ENCODE peak calls at places on chromosomes 2 and 18, in seven cellular contexts. One of them, this sample, is unnamed.

GRCh38 chr2:238202326-238203103 is 980 bp downstream of the ILKAP start:
- DNase-seq in lower lobe of right lung: no peak
- DNase-seq in choroid plexus epithelial cell: peak; percentile 45
- DNase-seq in MM.1S: peak; percentile 39
- DNase-seq in lower leg skin: no peak
- DNase-seq in fibroblast of lung: peak; percentile 36
- DNase-seq in transverse colon: no peak
- DNase-seq in this sample: no peak

GRCh38 chr2:239942090-239942489 is 83.1 kb downstream of the NDUFA10 start:
- DNase-seq in lower lobe of right lung: peak; percentile 24
- DNase-seq in choroid plexus epithelial cell: no peak
- DNase-seq in MM.1S: no peak
- DNase-seq in lower leg skin: no peak
- DNase-seq in fibroblast of lung: no peak
- DNase-seq in transverse colon: no peak
- DNase-seq in this sample: no peak

GRCh38 chr2:44184106-44184505 is 15.4 kb downstream of the PPM1B start:
- DNase-seq in lower lobe of right lung: no peak
- DNase-seq in choroid plexus epithelial cell: no peak
- DNase-seq in MM.1S: no peak
- DNase-seq in lower leg skin: no peak
- DNase-seq in fibroblast of lung: no peak
- DNase-seq in transverse colon: no peak
- DNase-seq in this sample: no peak

GRCh38 chr2:134979203-134979602 is 60.6 kb downstream of the CCNT2 start:
- DNase-seq in lower lobe of right lung: no peak
- DNase-seq in choroid plexus epithelial cell: no peak
- DNase-seq in MM.1S: no peak
- DNase-seq in lower leg skin: no peak
- DNase-seq in fibroblast of lung: no peak
- DNase-seq in transverse colon: no peak
- DNase-seq in this sample: no peak

GRCh38 chr2:88097891-88098557 is 29.8 kb downstream of the FABP1 start:
- DNase-seq in lower lobe of right lung: no peak
- DNase-seq in choroid plexus epithelial cell: no peak
- DNase-seq in MM.1S: no peak
- DNase-seq in lower leg skin: no peak
- DNase-seq in fibroblast of lung: no peak
- DNase-seq in transverse colon: no peak
- DNase-seq in this sample: no peak

GRCh38 chr2:142714600-142714999 is 162.9 kb upstream of the KYNU start:
- DNase-seq in lower lobe of right lung: no peak
- DNase-seq in choroid plexus epithelial cell: no peak
- DNase-seq in MM.1S: no peak
- DNase-seq in lower leg skin: no peak
- DNase-seq in fibroblast of lung: no peak
- DNase-seq in transverse colon: no peak
- DNase-seq in this sample: no peak

GRCh38 chr2:11073251-11073650 is 82.0 kb upstream of the SLC66A3 start:
- DNase-seq in lower lobe of right lung: no peak
- DNase-seq in choroid plexus epithelial cell: peak; percentile 67
- DNase-seq in MM.1S: no peak
- DNase-seq in lower leg skin: peak; percentile 8
- DNase-seq in fibroblast of lung: peak; percentile 52
- DNase-seq in transverse colon: peak; percentile 52
- DNase-seq in this sample: peak; percentile 34

GRCh38 chr2:169659314-169659713 is 34.9 kb downstream of the CFAP210 start:
- DNase-seq in lower lobe of right lung: no peak
- DNase-seq in choroid plexus epithelial cell: no peak
- DNase-seq in MM.1S: no peak
- DNase-seq in lower leg skin: no peak
- DNase-seq in fibroblast of lung: no peak
- DNase-seq in transverse colon: no peak
- DNase-seq in this sample: no peak

GRCh38 chr2:230924092-230924469 is 961 bp downstream of the GPR55 start:
- DNase-seq in lower lobe of right lung: peak; percentile 35
- DNase-seq in choroid plexus epithelial cell: no peak
- DNase-seq in MM.1S: no peak
- DNase-seq in lower leg skin: no peak
- DNase-seq in fibroblast of lung: no peak
- DNase-seq in transverse colon: peak; percentile 3
- DNase-seq in this sample: peak; percentile 27

GRCh38 chr2:189465478-189465877 is 24.2 kb downstream of the WDR75 start:
- DNase-seq in lower lobe of right lung: no peak
- DNase-seq in choroid plexus epithelial cell: no peak
- DNase-seq in MM.1S: no peak
- DNase-seq in lower leg skin: no peak
- DNase-seq in fibroblast of lung: no peak
- DNase-seq in transverse colon: no peak
- DNase-seq in this sample: no peak

GRCh38 chr2:27638023-27638637 is 9.3 kb downstream of the GPN1 start:
- DNase-seq in lower lobe of right lung: no peak
- DNase-seq in choroid plexus epithelial cell: peak; percentile 63
- DNase-seq in MM.1S: no peak
- DNase-seq in lower leg skin: no peak
- DNase-seq in fibroblast of lung: peak; percentile 33
- DNase-seq in transverse colon: no peak
- DNase-seq in this sample: no peak

GRCh38 chr18:59902180-59902992 is 2.6 kb downstream of the PMAIP1 start:
- DNase-seq in lower lobe of right lung: no peak
- DNase-seq in choroid plexus epithelial cell: peak; percentile 91
- DNase-seq in MM.1S: no peak
- DNase-seq in lower leg skin: no peak
- DNase-seq in fibroblast of lung: peak; percentile 88
- DNase-seq in transverse colon: no peak
- DNase-seq in this sample: no peak

GRCh38 chr2:115161531-115162453 is 719.4 kb downstream of the DPP10 start:
- DNase-seq in lower lobe of right lung: no peak
- DNase-seq in choroid plexus epithelial cell: no peak
- DNase-seq in MM.1S: no peak
- DNase-seq in lower leg skin: no peak
- DNase-seq in fibroblast of lung: no peak
- DNase-seq in transverse colon: peak; percentile 70
- DNase-seq in this sample: no peak

GRCh38 chr2:11680901-11681721 is 11.1 kb upstream of the NTSR2 start:
- DNase-seq in lower lobe of right lung: no peak
- DNase-seq in choroid plexus epithelial cell: no peak
- DNase-seq in MM.1S: no peak
- DNase-seq in lower leg skin: no peak
- DNase-seq in fibroblast of lung: no peak
- DNase-seq in transverse colon: no peak
- DNase-seq in this sample: no peak

DNA sequence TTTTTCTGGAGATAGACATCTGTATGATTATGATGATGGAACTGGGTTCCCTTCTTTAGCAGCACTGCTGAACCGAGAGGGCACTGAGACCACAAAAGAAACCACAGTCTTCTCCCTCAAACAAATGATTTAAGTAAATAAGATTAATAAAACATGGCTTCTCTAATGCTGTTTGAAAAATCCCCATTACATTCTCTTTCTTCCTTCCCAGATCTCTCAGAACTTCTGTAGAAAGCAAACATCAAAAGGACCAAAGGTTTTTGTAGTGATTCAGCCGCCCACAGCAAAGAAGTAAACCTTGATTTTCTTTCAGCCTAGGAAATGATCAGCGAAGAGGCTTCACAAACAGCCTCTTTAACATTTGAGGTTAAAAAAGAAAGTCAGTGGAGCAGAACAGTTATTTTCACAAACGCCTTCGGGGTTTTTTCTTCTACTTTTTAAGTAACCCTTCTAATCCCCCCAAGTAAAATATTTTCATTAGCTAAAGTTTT is 89.4 kb downstream of the UPP2 start:
- DNase-seq in lower lobe of right lung: no peak
- DNase-seq in choroid plexus epithelial cell: peak; percentile 42
- DNase-seq in MM.1S: peak; percentile 72
- DNase-seq in lower leg skin: no peak
- DNase-seq in fibroblast of lung: no peak
- DNase-seq in transverse colon: no peak
- DNase-seq in this sample: no peak
- H3K4me3 ChIP-seq in lower lobe of right lung: peak overlapping the region; percentile 12
- H3K4me3 ChIP-seq in choroid plexus epithelial cell: peak overlapping the region; percentile 0
- H3K4me3 ChIP-seq in MM.1S: peak overlapping the region; percentile 29
- H3K4me3 ChIP-seq in lower leg skin: no peak overlapping the region
- H3K4me3 ChIP-seq in fibroblast of lung: peak overlapping the region; percentile 38
- H3K4me3 ChIP-seq in transverse colon: no peak overlapping the region
- H3K4me3 ChIP-seq in this sample: peak overlapping the region; percentile 19

GRCh38 chr2:16442971-16443370 is 222.7 kb downstream of the CYRIA start:
- DNase-seq in lower lobe of right lung: no peak
- DNase-seq in choroid plexus epithelial cell: no peak
- DNase-seq in MM.1S: no peak
- DNase-seq in lower leg skin: no peak
- DNase-seq in fibroblast of lung: no peak
- DNase-seq in transverse colon: no peak
- DNase-seq in this sample: no peak
- H3K4me3 ChIP-seq in lower lobe of right lung: no peak overlapping the region
- H3K4me3 ChIP-seq in choroid plexus epithelial cell: no peak overlapping the region
- H3K4me3 ChIP-seq in MM.1S: no peak overlapping the region
- H3K4me3 ChIP-seq in lower leg skin: no peak overlapping the region
- H3K4me3 ChIP-seq in fibroblast of lung: no peak overlapping the region
- H3K4me3 ChIP-seq in transverse colon: no peak overlapping the region
- H3K4me3 ChIP-seq in this sample: no peak overlapping the region

GRCh38 chr2:29241341-29241740 is 126.1 kb downstream of the CLIP4 start:
- DNase-seq in lower lobe of right lung: no peak
- DNase-seq in choroid plexus epithelial cell: no peak
- DNase-seq in MM.1S: no peak
- DNase-seq in lower leg skin: no peak
- DNase-seq in fibroblast of lung: no peak
- DNase-seq in transverse colon: no peak
- DNase-seq in this sample: no peak
- H3K4me3 ChIP-seq in lower lobe of right lung: no peak overlapping the region
- H3K4me3 ChIP-seq in choroid plexus epithelial cell: no peak overlapping the region
- H3K4me3 ChIP-seq in MM.1S: no peak overlapping the region
- H3K4me3 ChIP-seq in lower leg skin: no peak overlapping the region
- H3K4me3 ChIP-seq in fibroblast of lung: no peak overlapping the region
- H3K4me3 ChIP-seq in transverse colon: no peak overlapping the region
- H3K4me3 ChIP-seq in this sample: no peak overlapping the region

GRCh38 chr18:68841301-68841700 is 43.4 kb downstream of the CCDC102B start:
- DNase-seq in lower lobe of right lung: no peak
- DNase-seq in choroid plexus epithelial cell: peak; percentile 47
- DNase-seq in MM.1S: no peak
- DNase-seq in lower leg skin: no peak
- DNase-seq in fibroblast of lung: peak; percentile 72
- DNase-seq in transverse colon: no peak
- DNase-seq in this sample: no peak

GRCh38 chr18:68840554-68841263 is 42.8 kb downstream of the CCDC102B start:
- DNase-seq in lower lobe of right lung: no peak
- DNase-seq in choroid plexus epithelial cell: peak; percentile 95
- DNase-seq in MM.1S: no peak
- DNase-seq in lower leg skin: peak; percentile 65
- DNase-seq in fibroblast of lung: peak; percentile 96
- DNase-seq in transverse colon: no peak
- DNase-seq in this sample: no peak

GRCh38 chr18:68839701-68840100 is 41.8 kb downstream of the CCDC102B start:
- DNase-seq in lower lobe of right lung: no peak
- DNase-seq in choroid plexus epithelial cell: no peak
- DNase-seq in MM.1S: no peak
- DNase-seq in lower leg skin: no peak
- DNase-seq in fibroblast of lung: no peak
- DNase-seq in transverse colon: no peak
- DNase-seq in this sample: no peak

GRCh38 chr18:68833756-68834155 is 35.9 kb downstream of the CCDC102B start:
- DNase-seq in lower lobe of right lung: no peak
- DNase-seq in choroid plexus epithelial cell: no peak
- DNase-seq in MM.1S: no peak
- DNase-seq in lower leg skin: no peak
- DNase-seq in fibroblast of lung: no peak
- DNase-seq in transverse colon: no peak
- DNase-seq in this sample: no peak

DNA sequence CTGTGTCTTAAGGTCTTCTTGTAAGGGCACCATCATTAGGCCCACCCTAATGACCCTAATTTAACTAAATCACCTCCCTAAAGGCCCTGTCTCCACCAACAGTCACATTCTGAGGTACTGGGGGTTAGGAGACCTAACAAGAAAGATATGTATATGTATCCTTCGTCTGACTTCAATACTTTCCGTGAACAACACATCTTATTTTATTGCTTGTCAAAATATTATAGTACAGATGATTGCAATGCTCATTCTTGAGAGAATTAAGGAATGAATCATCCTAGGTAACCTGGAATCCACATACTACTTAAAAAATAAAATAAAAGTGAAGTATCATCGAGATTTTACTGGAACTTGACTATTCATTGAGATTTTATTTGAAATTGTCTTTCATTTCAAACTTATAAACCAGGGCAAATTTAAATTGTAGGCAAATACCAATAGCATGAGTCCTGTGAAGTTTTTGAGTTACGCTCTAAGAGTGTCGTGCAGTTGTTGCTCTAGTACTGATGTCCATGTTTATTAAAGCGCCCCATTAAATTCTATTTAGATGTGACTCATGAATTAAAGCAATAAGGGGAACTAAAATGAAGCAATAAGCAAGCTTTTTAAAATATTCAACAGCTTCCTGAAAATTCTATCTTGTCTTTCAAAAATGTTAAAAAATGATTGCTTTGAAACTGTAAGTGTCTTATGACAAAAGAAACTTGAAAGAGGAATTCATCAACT is 39.9 kb downstream of the CCDC102B start:
- DNase-seq in lower lobe of right lung: no peak
- DNase-seq in choroid plexus epithelial cell: peak; percentile 24
- DNase-seq in MM.1S: no peak
- DNase-seq in lower leg skin: no peak
- DNase-seq in fibroblast of lung: peak; percentile 82
- DNase-seq in transverse colon: no peak
- DNase-seq in this sample: no peak
- H3K4me3 ChIP-seq in lower lobe of right lung: no peak overlapping the region
- H3K4me3 ChIP-seq in choroid plexus epithelial cell: no peak overlapping the region
- H3K4me3 ChIP-seq in MM.1S: no peak overlapping the region
- H3K4me3 ChIP-seq in lower leg skin: no peak overlapping the region
- H3K4me3 ChIP-seq in fibroblast of lung: no peak overlapping the region
- H3K4me3 ChIP-seq in transverse colon: no peak overlapping the region
- H3K4me3 ChIP-seq in this sample: no peak overlapping the region

This sample was measured in tibial artery.